ENCODE peak calls at places on chromosome 17, in seven cellular contexts. J is fibroblast of mammary gland, W is lung, R is fibroblast of lung, Z is fibroblast of villous mesenchyme, K is PC-3, M is adrenal gland. L is an unnamed sample.

GRCh38 chr17:17091276-17091675 is 49.0 kb downstream of the MPRIP start:
- DNase-seq in J (no peak), W (no peak), R (no peak), Z (no peak), K (no peak), M (no peak), L (no peak)

GRCh38 chr17:42679001-42679491 is 2.3 kb upstream of the PLEKHH3 start:
- DNase-seq in J (peak), W (peak), R (peak), Z (peak), K (peak), M (peak), L (peak)

GRCh38 chr17:64084086-64084939 is 45.6 kb downstream of the ERN1 start:
- DNase-seq in J (peak), W (no peak), R (peak), Z (peak), K (peak), M (no peak), L (peak)

GRCh38 chr17:39674702-39675389 is 6.6 kb downstream of the PNMT start:
- DNase-seq in J (peak), W (no peak), R (no peak), Z (no peak), K (peak), M (no peak), L (no peak)

GRCh38 chr17:30969989-30970680 is 704 bp upstream of the RNF135 start:
- DNase-seq in J (peak), W (no peak), R (no peak), Z (no peak), K (peak), M (no peak), L (peak)

GRCh38 chr17:61416540-61417363 is 17.1 kb downstream of the TBX2 start:
- DNase-seq in J (peak), W (peak), R (peak), Z (peak), K (peak), M (peak), L (peak)

GRCh38 chr17:79046501-79047280 is 22.7 kb downstream of the C1QTNF1 start:
- DNase-seq in J (peak), W (no peak), R (no peak), Z (no peak), K (no peak), M (no peak), L (peak)

GRCh38 chr17:41325611-41326010 is 10.1 kb upstream of the KRTAP17-1 start:
- DNase-seq in J (no peak), W (no peak), R (no peak), Z (no peak), K (no peak), M (no peak), L (no peak)

GRCh38 chr17:79388556-79389295 is 222.1 kb downstream of the RBFOX3 start:
- DNase-seq in J (peak), W (peak), R (peak), Z (peak), K (peak), M (peak), L (peak)

GRCh38 chr17:58308173-58308984 is 20.2 kb downstream of the TSPOAP1 start:
- DNase-seq in J (no peak), W (peak), R (no peak), Z (no peak), K (no peak), M (peak), L (no peak)

DNA sequence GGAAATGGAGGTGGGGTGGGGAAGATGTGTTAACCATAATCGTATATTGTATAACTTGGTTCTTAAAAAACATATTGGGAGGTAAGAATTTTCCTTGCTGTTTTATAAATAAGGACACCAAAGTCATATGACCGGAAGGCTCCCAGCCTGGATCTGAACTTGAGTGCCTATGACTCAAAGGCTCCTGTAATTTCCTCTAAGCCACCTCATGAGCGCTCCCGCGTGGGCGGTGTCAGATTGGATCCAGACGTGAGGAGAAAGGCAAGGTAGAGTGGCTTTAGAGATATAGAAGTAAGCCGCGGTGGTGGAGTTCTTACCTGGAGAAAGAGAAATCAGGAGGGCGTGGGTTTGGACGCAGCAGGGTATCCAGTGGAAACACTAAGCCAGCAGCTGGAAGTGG is 196.2 kb upstream of the NLRP1 start:
- DNase-seq in J (peak), W (no peak), R (peak), Z (no peak), K (peak), M (no peak), L (peak)
- TF ChIP-seq CTCF in J (no peak), W (no peak), R (no peak), Z (no peak), K (peak), M (no peak), L (no peak)

GRCh38 chr17:68033636-68034451 is 1.7 kb upstream of the KPNA2 start:
- DNase-seq in J (peak), W (no peak), R (peak), Z (peak), K (peak), M (no peak), L (peak)
- H3K4me3 ChIP-seq in J (no peak), W (no peak), R (no peak), Z (no peak), K (no peak), M (no peak), L (no peak)

GRCh38 chr17:81712468-81713003 is 452 bp downstream of the SLC25A10 start:
- DNase-seq in J (no peak), W (no peak), R (no peak), Z (no peak), K (peak), M (no peak), L (no peak)
- TF ChIP-seq CTCF in J (no peak), W (no peak), R (no peak), Z (peak), K (no peak), M (no peak), L (peak)

GRCh38 chr17:73901249-73901648 is 257.0 kb upstream of the SDK2 start:
- DNase-seq in J (no peak), W (no peak), R (no peak), Z (no peak), K (no peak), M (no peak), L (no peak)

GRCh38 chr17:73900516-73900915 is 256.3 kb upstream of the SDK2 start:
- DNase-seq in J (no peak), W (no peak), R (no peak), Z (no peak), K (no peak), M (no peak), L (no peak)

GRCh38 chr17:73899839-73900238 is 255.6 kb upstream of the SDK2 start:
- DNase-seq in J (no peak), W (no peak), R (no peak), Z (no peak), K (no peak), M (no peak), L (no peak)

GRCh38 chr17:73901661-73902415 is 257.6 kb upstream of the SDK2 start:
- DNase-seq in J (peak), W (peak), R (no peak), Z (no peak), K (no peak), M (peak), L (no peak)

GRCh38 chr17:73902416-73903181 is 258.4 kb upstream of the SDK2 start:
- DNase-seq in J (no peak), W (no peak), R (no peak), Z (no peak), K (no peak), M (no peak), L (no peak)
- H3K4me3 ChIP-seq in J (no peak), W (no peak), R (no peak), Z (no peak), K (no peak), M (no peak), L (no peak)

GRCh38 chr17:75830168-75831031 is 13.8 kb downstream of the UNC13D start:
- DNase-seq in J (no peak), W (no peak), R (no peak), Z (no peak), K (peak), M (no peak), L (no peak)
- TF ChIP-seq CTCF in J (peak), W (no peak), R (peak), Z (peak), K (peak), M (peak), L (peak)

GRCh38 chr17:43784628-43785101 is 4.4 kb downstream of the CFAP97D1 start:
- DNase-seq in J (peak), W (no peak), R (peak), Z (peak), K (peak), M (no peak), L (peak)
- H3K4me3 ChIP-seq in J (no peak), W (no peak), R (no peak), Z (no peak), K (no peak), M (no peak), L (no peak)

GRCh38 chr17:45246861-45247428 is 14.9 kb downstream of the SPATA32 start:
- DNase-seq in J (no peak), W (no peak), R (peak), Z (no peak), K (peak), M (no peak), L (peak)
- TF ChIP-seq CTCF in J (peak), W (no peak), R (peak), Z (peak), K (peak), M (peak), L (peak)

GRCh38 chr17:9053406-9053805 is 32.1 kb downstream of the NTN1 start:
- DNase-seq in J (no peak), W (no peak), R (no peak), Z (no peak), K (no peak), M (no peak), L (no peak)

GRCh38 chr17:9054611-9055010 is 33.3 kb downstream of the NTN1 start:
- DNase-seq in J (no peak), W (no peak), R (no peak), Z (no peak), K (no peak), M (no peak), L (no peak)

GRCh38 chr17:9056566-9056965 is 35.3 kb downstream of the NTN1 start:
- DNase-seq in J (no peak), W (no peak), R (no peak), Z (no peak), K (no peak), M (no peak), L (no peak)

GRCh38 chr17:9054146-9054545 is 32.8 kb downstream of the NTN1 start:
- DNase-seq in J (no peak), W (no peak), R (no peak), Z (no peak), K (no peak), M (no peak), L (no peak)

GRCh38 chr17:9055281-9055680 is 34.0 kb downstream of the NTN1 start:
- DNase-seq in J (no peak), W (no peak), R (no peak), Z (no peak), K (no peak), M (no peak), L (no peak)
- H3K4me3 ChIP-seq in J (no peak), W (no peak), R (no peak), Z (no peak), K (no peak), M (no peak), L (no peak)

DNA sequence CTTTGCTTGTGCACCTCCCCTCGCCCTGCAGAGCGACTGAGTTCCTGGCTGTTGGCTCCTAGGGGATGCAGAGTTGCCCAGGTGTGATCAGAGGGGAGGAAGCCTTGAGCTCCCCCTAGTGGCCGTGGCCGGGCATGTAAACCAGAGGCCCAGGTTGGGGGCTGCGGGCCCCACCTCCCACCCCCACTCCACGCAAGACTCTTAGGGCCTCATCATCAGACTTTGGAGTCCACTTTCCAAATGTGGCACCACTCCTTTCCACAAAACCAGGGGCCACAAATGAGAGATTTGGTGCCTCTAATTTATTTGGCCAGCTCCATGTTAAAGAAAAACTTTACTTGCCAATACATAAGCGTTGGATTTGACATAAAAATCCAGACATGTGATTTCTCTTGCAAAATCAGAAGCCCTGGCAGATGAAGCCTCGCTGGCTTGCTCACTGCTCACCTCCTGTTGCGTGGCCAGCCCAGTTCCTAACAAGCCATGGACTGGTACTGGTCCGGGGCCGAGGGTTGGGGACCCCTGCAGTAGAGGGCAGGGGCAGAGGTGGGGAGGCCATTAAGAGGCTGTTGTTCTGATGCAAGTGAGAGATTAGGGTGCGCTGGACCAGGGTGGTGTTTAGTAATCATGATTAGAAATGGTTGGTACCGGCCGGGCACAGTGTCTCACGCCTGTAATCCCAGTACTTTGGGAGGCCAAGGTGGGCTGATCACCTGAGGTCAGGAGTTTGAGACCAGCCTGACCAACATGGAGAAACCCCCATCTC is 28.7 kb upstream of the GAS7 start:
- DNase-seq in J (peak), W (peak), R (no peak), Z (peak), K (peak), M (peak), L (peak)
- TF ChIP-seq CTCF in J (peak), W (peak), R (peak), Z (peak), K (peak), M (peak), L (peak)